ENCODE peak calls at places on chromosomes 16 and 17, in four cellular contexts. P is mucosa of descending colon, G is WTC11, V is Calu3. C is an unnamed sample.

GRCh38 chr17:27526603-27527002 is 70.4 kb downstream of the KSR1 start:
- DNase-seq in P (no peak), G (peak; percentile 42), V (peak; percentile 35), C (no peak)

GRCh38 chr16:75271441-75272096 is 20.1 kb upstream of the BCAR1 start:
- DNase-seq in P (no peak), G (no peak), V (no peak), C (no peak)

GRCh38 chr16:81123092-81123852 is 27.1 kb upstream of the GCSH start:
- DNase-seq in P (no peak), G (no peak), V (no peak), C (no peak)

GRCh38 chr17:9402590-9403199 is 172.9 kb downstream of the STX8 start:
- DNase-seq in P (no peak), G (peak; percentile 67), V (peak; percentile 43), C (no peak)

GRCh38 chr17:69402052-69402451 is 12.4 kb upstream of the MAP2K6 start:
- DNase-seq in P (no peak), G (no peak), V (no peak), C (no peak)

GRCh38 chr16:9761870-9762269 is 420.4 kb downstream of the GRIN2A start:
- DNase-seq in P (no peak), G (no peak), V (no peak), C (no peak)

GRCh38 chr16:76932541-76933211 is 258.3 kb upstream of the MON1B start:
- DNase-seq in P (no peak), G (no peak), V (no peak), C (no peak)

GRCh38 chr17:31699281-31699680 is 159.8 kb downstream of the COPRS start:
- DNase-seq in P (no peak), G (no peak), V (peak; percentile 59), C (no peak)

GRCh38 chr17:16407911-16408588 is 7.3 kb upstream of the TRPV2 start:
- DNase-seq in P (no peak), G (peak; percentile 60), V (peak; percentile 60), C (no peak)

GRCh38 chr16:67563708-67564468 is 1.6 kb downstream of the CTCF start:
- DNase-seq in P (no peak), G (no peak), V (peak; percentile 48), C (no peak)

GRCh38 chr17:50176559-50177471 is 11.0 kb downstream of the SGCA start:
- DNase-seq in P (no peak), G (no peak), V (no peak), C (no peak)

GRCh38 chr17:34382586-34383224 is 19.7 kb upstream of the CCL1 start:
- DNase-seq in P (no peak), G (no peak), V (no peak), C (no peak)

GRCh38 chr16:56860226-56861020 is 4.6 kb upstream of the SLC12A3 start:
- DNase-seq in P (no peak), G (no peak), V (no peak), C (no peak)

GRCh38 chr16:59632266-59632855 is 898.2 kb upstream of the GOT2 start:
- DNase-seq in P (no peak), G (no peak), V (no peak), C (no peak)

GRCh38 chr16:15949210-15950166 is at the start of gene ABCC1:
- DNase-seq in P (peak; percentile 70), G (peak; percentile 24), V (peak; percentile 59), C (peak; percentile 34)

GRCh38 chr16:64983983-64984382 is 137.9 kb downstream of the CDH11 start:
- DNase-seq in P (no peak), G (peak; percentile 78), V (no peak), C (no peak)

GRCh38 chr17:50026901-50027638 is 28.8 kb upstream of the ITGA3 start:
- DNase-seq in P (peak; percentile 76), G (peak; percentile 92), V (peak; percentile 98), C (peak; percentile 85)

GRCh38 chr16:66863707-66864106 is 16.6 kb upstream of the PDP2 start:
- DNase-seq in P (no peak), G (no peak), V (no peak), C (no peak)

GRCh38 chr17:63834431-63835166 is 7.1 kb upstream of the FTSJ3 start:
- DNase-seq in P (no peak), G (peak; percentile 70), V (peak; percentile 71), C (no peak)

GRCh38 chr17:37848690-37849616 is 75.3 kb upstream of the TBC1D3K start:
- DNase-seq in P (no peak), G (no peak), V (peak; percentile 73), C (no peak)

GRCh38 chr17:81094744-81095607 is 60.0 kb downstream of the BAIAP2 start:
- DNase-seq in P (peak; percentile 74), G (peak; percentile 75), V (peak; percentile 81), C (peak; percentile 44)

GRCh38 chr17:82687375-82687861 is 11.1 kb downstream of the RAB40B start:
- DNase-seq in P (peak; percentile 28), G (no peak), V (peak; percentile 76), C (no peak)

GRCh38 chr17:15255713-15256454 is 9.2 kb downstream of the PMP22 start:
- DNase-seq in P (no peak), G (no peak), V (no peak), C (no peak)

GRCh38 chr16:14302031-14302398 is 230.9 kb downstream of the MRTFB start:
- DNase-seq in P (peak; percentile 61), G (peak; percentile 39), V (peak; percentile 68), C (no peak)

GRCh38 chr16:12406158-12406557 is 397.5 kb downstream of the CPPED1 start:
- DNase-seq in P (no peak), G (no peak), V (no peak), C (no peak)

GRCh38 chr16:12406840-12407690 is 396.6 kb downstream of the CPPED1 start:
- DNase-seq in P (no peak), G (no peak), V (no peak), C (no peak)

GRCh38 chr16:12409700-12410099 is 394.0 kb downstream of the CPPED1 start:
- DNase-seq in P (no peak), G (no peak), V (no peak), C (no peak)

GRCh38 chr16:12403746-12404658 is 399.7 kb downstream of the CPPED1 start:
- DNase-seq in P (no peak), G (no peak), V (no peak), C (no peak)

GRCh38 chr16:12405083-12405482 is 398.6 kb downstream of the CPPED1 start:
- DNase-seq in P (no peak), G (no peak), V (no peak), C (no peak)
- TF ChIP-seq CTCF in P (no peak), G (no peak), V (no peak), C (no peak)

GRCh38 chr17:48258317-48258716 is 150.8 kb downstream of the SNX11 start:
- DNase-seq in P (no peak), G (no peak), V (no peak), C (no peak)

GRCh38 chr17:48261297-48261880 is 153.8 kb downstream of the SNX11 start:
- DNase-seq in P (no peak), G (peak; percentile 70), V (peak; percentile 71), C (no peak)

GRCh38 chr17:48259710-48260291 is 152.2 kb downstream of the SNX11 start:
- DNase-seq in P (no peak), G (no peak), V (peak; percentile 60), C (no peak)

DNA sequence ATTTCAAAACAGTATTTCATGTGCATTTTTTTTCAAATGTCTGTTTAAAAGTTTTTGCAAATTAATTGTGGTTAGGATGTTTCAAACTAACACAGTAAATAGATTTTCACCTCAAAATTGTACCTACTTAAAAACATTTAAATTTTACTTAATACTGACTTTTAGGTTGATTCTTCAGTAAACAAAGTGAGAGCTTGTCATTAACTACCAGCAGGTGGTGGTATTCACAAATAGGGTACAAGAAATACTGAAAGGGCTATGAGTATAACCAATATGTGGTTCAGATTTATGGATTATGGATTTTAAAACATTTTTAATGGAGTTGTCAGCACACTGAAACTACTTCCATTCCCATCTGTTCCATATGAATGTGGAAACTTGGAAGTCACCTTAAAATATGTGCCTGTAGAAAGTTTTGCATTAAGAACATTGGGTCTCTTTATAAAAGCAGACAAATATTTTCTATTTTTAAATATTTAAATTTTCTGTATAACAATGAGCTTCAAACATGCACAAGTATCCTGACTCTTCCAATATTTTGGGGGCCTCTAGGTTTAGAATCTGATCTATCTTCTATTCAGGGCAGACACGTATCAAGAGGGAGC is 155.5 kb downstream of the SNX11 start:
- DNase-seq in P (no peak), G (no peak), V (no peak), C (no peak)
- TF ChIP-seq CTCF in P (no peak), G (no peak), V (peak; percentile 82), C (peak; percentile 56)

DNA sequence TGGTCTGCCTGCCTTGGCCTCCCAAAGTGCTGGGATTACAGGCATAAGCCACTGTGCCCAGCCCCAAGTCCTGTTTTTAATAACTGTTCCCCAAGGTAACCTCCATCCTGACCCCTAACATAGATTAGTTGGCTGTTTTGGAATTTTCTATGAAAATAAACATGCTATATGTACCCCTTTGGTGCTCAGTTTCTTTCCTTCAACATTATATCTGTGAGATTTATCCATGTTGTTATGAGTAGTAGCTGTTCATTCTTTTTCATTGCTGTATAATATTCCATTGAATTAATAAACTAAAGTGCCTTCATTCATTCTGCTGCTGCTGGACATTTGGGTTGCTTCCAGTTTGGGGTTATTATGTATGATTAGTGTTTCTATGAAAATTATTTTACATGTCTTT is 26.3 kb upstream of the FMNL1 start:
- DNase-seq in P (no peak), G (no peak), V (no peak), C (no peak)
- TF ChIP-seq CTCF in P (no peak), G (no peak), V (no peak), C (no peak)

DNA sequence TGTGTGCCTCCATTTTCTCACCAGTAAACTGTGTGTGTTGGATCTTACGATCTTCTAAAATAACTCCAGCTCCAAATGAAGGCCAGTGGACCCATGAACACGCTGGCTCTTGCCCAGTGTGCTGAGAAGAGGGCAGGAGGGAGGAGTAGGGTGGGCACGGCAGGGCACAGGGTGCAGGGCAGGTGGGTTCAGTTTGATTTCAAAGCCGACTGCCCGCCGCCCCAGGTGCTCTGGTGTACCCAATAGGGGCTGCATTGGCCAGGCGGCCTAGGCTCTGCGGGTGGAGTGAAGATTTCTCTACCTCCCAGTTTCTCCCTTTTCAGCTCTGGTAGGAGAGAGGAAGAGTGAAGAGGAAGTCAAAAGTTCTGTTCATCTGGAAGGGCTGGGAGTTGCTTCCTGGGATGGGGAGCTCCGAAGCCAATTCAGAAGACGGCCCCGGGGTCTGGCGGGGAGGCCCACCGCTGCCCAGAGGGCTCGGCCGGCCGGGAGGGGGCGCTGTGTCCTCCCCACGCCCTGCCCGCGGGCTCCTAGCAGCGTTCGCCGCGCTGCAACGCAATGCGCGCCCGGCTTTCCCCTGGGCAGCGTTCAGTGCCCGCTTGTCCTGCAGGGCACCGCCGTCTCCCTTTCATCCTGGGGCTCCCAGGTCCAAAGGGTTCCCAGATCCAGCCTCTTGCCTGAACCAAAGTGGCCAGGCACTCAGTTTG is 1.1 kb upstream of the CRHR1 start:
- DNase-seq in P (no peak), G (peak; percentile 80), V (peak; percentile 73), C (peak; percentile 61)
- TF ChIP-seq CTCF in P (no peak), G (peak; percentile 83), V (peak; percentile 72), C (peak; percentile 83)